ENCODE peak calls at places on chromosomes 16 and 17, in four cellular contexts. Y is NCI-H1105, E is mucosa of descending colon, V is foreskin keratinocyte. X is an unnamed sample.

GRCh38 chr17:50626037-50626574 is 8.6 kb upstream of the ABCC3 start:
- DNase-seq in V (no peak), Y (peak), E (peak), X (peak)

GRCh38 chr16:3074860-3075545 is 9.6 kb downstream of the IL32 start:
- DNase-seq in V (no peak), E (peak), Y (no peak), X (no peak)

GRCh38 chr17:3271072-3271848 is 26.9 kb downstream of the OR3A1 start:
- DNase-seq in V (no peak), Y (no peak), E (no peak), X (no peak)

GRCh38 chr17:37735165-37735564 is 9.7 kb downstream of the HNF1B start:
- DNase-seq in E (no peak), V (no peak), Y (no peak), X (no peak)

GRCh38 chr16:49278944-49279725 is 2.5 kb downstream of the CBLN1 start:
- DNase-seq in V (no peak), E (no peak), Y (no peak), X (no peak)

GRCh38 chr17:83091257-83092141 is 12.1 kb downstream of the METRNL start:
- DNase-seq in Y (no peak), V (no peak), E (peak), X (no peak)

GRCh38 chr16:8648867-8649266 is 25.6 kb upstream of the ABAT start:
- DNase-seq in E (no peak), V (no peak), Y (no peak), X (no peak)

GRCh38 chr16:84117482-84117843 is 721 bp upstream of the MBTPS1 start:
- DNase-seq in E (no peak), Y (no peak), V (peak), X (peak)

GRCh38 chr17:34135841-34136240 is 119.2 kb upstream of the CCL2 start:
- DNase-seq in E (no peak), V (no peak), Y (peak), X (no peak)

GRCh38 chr16:8936421-8936820 is 27.3 kb downstream of the USP7 start:
- DNase-seq in Y (no peak), V (peak), E (peak), X (peak)

GRCh38 chr16:80403871-80404270 is 136.9 kb upstream of the DYNLRB2 start:
- DNase-seq in E (no peak), Y (no peak), V (no peak), X (no peak)

GRCh38 chr16:87790278-87791023 is 24.7 kb upstream of the KLHDC4 start:
- DNase-seq in E (no peak), V (peak), Y (peak), X (peak)

GRCh38 chr16:4338712-4339299 is 12.3 kb downstream of the PAM16 start:
- DNase-seq in Y (no peak), E (no peak), V (no peak), X (no peak)

GRCh38 chr16:56252835-56253234 is 61.5 kb downstream of the GNAO1 start:
- DNase-seq in E (peak), Y (no peak), V (no peak), X (no peak)

GRCh38 chr17:78263063-78263735 is 31.8 kb downstream of the TMEM235 start:
- DNase-seq in V (no peak), Y (no peak), E (peak), X (peak)

GRCh38 chr17:17179371-17179827 is 26.7 kb downstream of the PLD6 start:
- DNase-seq in V (no peak), E (no peak), Y (no peak), X (no peak)

GRCh38 chr17:27603446-27603820 is 27.6 kb upstream of the LGALS9 start:
- DNase-seq in V (no peak), Y (no peak), E (no peak), X (no peak)

GRCh38 chr16:30659507-30660423 is 1.5 kb downstream of the FBRS start:
- DNase-seq in Y (no peak), V (no peak), E (peak), X (no peak)

GRCh38 chr17:61002316-61002736 is 324.7 kb downstream of the BCAS3 start:
- DNase-seq in V (no peak), E (no peak), Y (peak), X (peak)

GRCh38 chr16:57801098-57801855 is 1.0 kb downstream of the KIFC3 start:
- DNase-seq in Y (no peak), V (no peak), E (no peak), X (peak)

GRCh38 chr17:9842057-9842758 is 16.5 kb downstream of the GLP2R start:
- DNase-seq in V (no peak), E (peak), Y (no peak), X (peak)

GRCh38 chr17:82217120-82217529 is 4.5 kb upstream of the CCDC57 start:
- DNase-seq in V (no peak), E (no peak), Y (no peak), X (peak)

GRCh38 chr17:7560172-7561027 is 1.3 kb upstream of the SENP3 start:
- DNase-seq in V (no peak), Y (no peak), E (peak), X (peak)

GRCh38 chr17:40916366-40916765 is 21.1 kb downstream of the KRT23 start:
- DNase-seq in V (no peak), Y (no peak), E (no peak), X (no peak)

GRCh38 chr16:87320510-87321227 is 3.5 kb upstream of the C16orf95 start:
- DNase-seq in Y (no peak), V (no peak), E (no peak), X (no peak)

GRCh38 chr17:489758-490329 is 137.2 kb upstream of the RPH3AL start:
- DNase-seq in V (no peak), Y (no peak), E (peak), X (peak)

GRCh38 chr16:11681526-11681925 is 13.3 kb downstream of the SNN start:
- DNase-seq in Y (no peak), V (no peak), E (no peak), X (no peak)

GRCh38 chr17:13600475-13601316 is 1.0 kb downstream of the HS3ST3A1 start:
- DNase-seq in E (no peak), V (no peak), Y (no peak), X (peak)

GRCh38 chr16:82657239-82657638 is 30.5 kb downstream of the CDH13 start:
- DNase-seq in E (no peak), V (no peak), Y (no peak), X (peak)

GRCh38 chr16:12293913-12294312 is 317.4 kb downstream of the SNX29 start:
- DNase-seq in V (no peak), E (no peak), Y (no peak), X (no peak)

GRCh38 chr17:7592422-7593021 is 2.6 kb upstream of the SOX15 start:
- DNase-seq in Y (no peak), V (no peak), E (no peak), X (no peak)

GRCh38 chr16:2985457-2985856 is 5.2 kb upstream of the PKMYT1 start:
- DNase-seq in E (no peak), Y (no peak), V (no peak), X (no peak)

GRCh38 chr17:53571342-53571741 is 251.4 kb upstream of the KIF2B start:
- DNase-seq in V (no peak), E (no peak), Y (no peak), X (no peak)

GRCh38 chr16:10609410-10609774 is 29.0 kb upstream of the EMP2 start:
- DNase-seq in V (no peak), Y (no peak), E (no peak), X (peak)

X was measured in fibroblast of villous mesenchyme.